ENCODE peak calls at places on chromosomes 2 and 18, in nine cellular contexts. One of them, this sample, is unnamed.

GRCh38 chr2:120732506-120733237 is 3.0 kb upstream of the GLI2 start:
- DNase-seq in ovary: peak; percentile 28
- DNase-seq in esophagus muscularis mucosa: peak; percentile 75
- DNase-seq in IMR-90: no peak
- DNase-seq in adrenal gland: no peak
- DNase-seq in right lobe of liver: no peak
- DNase-seq in A549: no peak
- DNase-seq in prostate gland: no peak
- DNase-seq in uterus: no peak
- DNase-seq in this sample: no peak

GRCh38 chr18:50058731-50059130 is 136.2 kb downstream of the MYO5B start:
- DNase-seq in esophagus muscularis mucosa: no peak
- DNase-seq in uterus: no peak
- DNase-seq in right lobe of liver: no peak
- DNase-seq in IMR-90: no peak
- DNase-seq in A549: no peak
- DNase-seq in ovary: no peak
- DNase-seq in adrenal gland: no peak
- DNase-seq in prostate gland: no peak
- DNase-seq in this sample: no peak

GRCh38 chr2:36425771-36426340 is 70.3 kb downstream of the CRIM1 start:
- DNase-seq in ovary: no peak
- DNase-seq in esophagus muscularis mucosa: no peak
- DNase-seq in IMR-90: no peak
- DNase-seq in right lobe of liver: no peak
- DNase-seq in prostate gland: no peak
- DNase-seq in A549: no peak
- DNase-seq in uterus: no peak
- DNase-seq in adrenal gland: no peak
- DNase-seq in this sample: no peak

GRCh38 chr2:112985090-112985489 is 7.3 kb downstream of the IL36G start:
- DNase-seq in uterus: no peak
- DNase-seq in IMR-90: no peak
- DNase-seq in right lobe of liver: no peak
- DNase-seq in esophagus muscularis mucosa: no peak
- DNase-seq in A549: no peak
- DNase-seq in prostate gland: no peak
- DNase-seq in adrenal gland: no peak
- DNase-seq in ovary: no peak
- DNase-seq in this sample: no peak

GRCh38 chr2:10132043-10132575 is 9.6 kb downstream of the RRM2 start:
- DNase-seq in esophagus muscularis mucosa: no peak
- DNase-seq in right lobe of liver: no peak
- DNase-seq in IMR-90: no peak
- DNase-seq in ovary: no peak
- DNase-seq in A549: no peak
- DNase-seq in prostate gland: no peak
- DNase-seq in uterus: no peak
- DNase-seq in adrenal gland: no peak
- DNase-seq in this sample: no peak

GRCh38 chr2:241273552-241273988 is 41.9 kb downstream of the HDLBP start:
- DNase-seq in adrenal gland: no peak
- DNase-seq in IMR-90: no peak
- DNase-seq in right lobe of liver: no peak
- DNase-seq in A549: no peak
- DNase-seq in ovary: no peak
- DNase-seq in uterus: no peak
- DNase-seq in esophagus muscularis mucosa: peak; percentile 72
- DNase-seq in prostate gland: no peak
- DNase-seq in this sample: no peak

GRCh38 chr2:75556679-75557366 is 3.9 kb downstream of the EVA1A start:
- DNase-seq in A549: no peak
- DNase-seq in IMR-90: peak; percentile 37
- DNase-seq in uterus: no peak
- DNase-seq in esophagus muscularis mucosa: peak; percentile 83
- DNase-seq in prostate gland: no peak
- DNase-seq in adrenal gland: no peak
- DNase-seq in right lobe of liver: no peak
- DNase-seq in ovary: no peak
- DNase-seq in this sample: no peak

GRCh38 chr2:240292622-240293021 is 142.8 kb upstream of the GPC1 start:
- DNase-seq in adrenal gland: no peak
- DNase-seq in esophagus muscularis mucosa: peak; percentile 72
- DNase-seq in prostate gland: no peak
- DNase-seq in ovary: no peak
- DNase-seq in IMR-90: no peak
- DNase-seq in right lobe of liver: no peak
- DNase-seq in A549: no peak
- DNase-seq in uterus: no peak
- DNase-seq in this sample: no peak

GRCh38 chr2:232332940-232333259 is 45.7 kb upstream of the ALPP start:
- DNase-seq in IMR-90: no peak
- DNase-seq in ovary: no peak
- DNase-seq in esophagus muscularis mucosa: no peak
- DNase-seq in adrenal gland: no peak
- DNase-seq in A549: no peak
- DNase-seq in uterus: no peak
- DNase-seq in right lobe of liver: peak; percentile 41
- DNase-seq in prostate gland: no peak
- DNase-seq in this sample: no peak

GRCh38 chr2:195612515-195613495 is 44.2 kb upstream of the SLC39A10 start:
- DNase-seq in A549: peak; percentile 61
- DNase-seq in adrenal gland: no peak
- DNase-seq in prostate gland: no peak
- DNase-seq in right lobe of liver: no peak
- DNase-seq in IMR-90: peak; percentile 82
- DNase-seq in ovary: no peak
- DNase-seq in esophagus muscularis mucosa: no peak
- DNase-seq in uterus: no peak
- DNase-seq in this sample: no peak

GRCh38 chr2:52955079-52955478 is 812.5 kb upstream of the CHAC2 start:
- DNase-seq in adrenal gland: no peak
- DNase-seq in esophagus muscularis mucosa: no peak
- DNase-seq in A549: no peak
- DNase-seq in IMR-90: no peak
- DNase-seq in uterus: no peak
- DNase-seq in prostate gland: no peak
- DNase-seq in ovary: no peak
- DNase-seq in right lobe of liver: no peak
- DNase-seq in this sample: no peak

GRCh38 chr2:239275037-239275685 is 125.7 kb downstream of the HDAC4 start:
- DNase-seq in A549: peak; percentile 97
- DNase-seq in IMR-90: peak; percentile 98
- DNase-seq in ovary: peak; percentile 72
- DNase-seq in prostate gland: peak; percentile 47
- DNase-seq in esophagus muscularis mucosa: no peak
- DNase-seq in right lobe of liver: no peak
- DNase-seq in adrenal gland: peak; percentile 78
- DNase-seq in uterus: peak; percentile 65
- DNase-seq in this sample: peak; percentile 91

GRCh38 chr2:119283873-119284331 is 60.3 kb downstream of the STEAP3 start:
- DNase-seq in uterus: no peak
- DNase-seq in right lobe of liver: peak; percentile 81
- DNase-seq in ovary: no peak
- DNase-seq in IMR-90: peak; percentile 80
- DNase-seq in esophagus muscularis mucosa: peak; percentile 91
- DNase-seq in prostate gland: peak; percentile 95
- DNase-seq in adrenal gland: peak; percentile 51
- DNase-seq in A549: no peak
- DNase-seq in this sample: no peak

GRCh38 chr2:64062840-64063239 is 43.6 kb upstream of the VPS54 start:
- DNase-seq in prostate gland: no peak
- DNase-seq in right lobe of liver: no peak
- DNase-seq in A549: peak; percentile 31
- DNase-seq in adrenal gland: no peak
- DNase-seq in ovary: no peak
- DNase-seq in uterus: no peak
- DNase-seq in esophagus muscularis mucosa: no peak
- DNase-seq in IMR-90: peak; percentile 82
- DNase-seq in this sample: no peak

GRCh38 chr2:170554278-170554955 is 160.7 kb upstream of the SP5 start:
- DNase-seq in IMR-90: no peak
- DNase-seq in uterus: peak; percentile 66
- DNase-seq in ovary: peak; percentile 42
- DNase-seq in adrenal gland: peak; percentile 24
- DNase-seq in right lobe of liver: peak; percentile 78
- DNase-seq in prostate gland: peak; percentile 54
- DNase-seq in esophagus muscularis mucosa: no peak
- DNase-seq in A549: no peak
- DNase-seq in this sample: no peak

GRCh38 chr18:3014501-3015202 is 1.7 kb upstream of the LPIN2 start:
- DNase-seq in adrenal gland: no peak
- DNase-seq in A549: no peak
- DNase-seq in prostate gland: no peak
- DNase-seq in IMR-90: no peak
- DNase-seq in right lobe of liver: no peak
- DNase-seq in esophagus muscularis mucosa: no peak
- DNase-seq in ovary: no peak
- DNase-seq in uterus: no peak
- DNase-seq in this sample: no peak

GRCh38 chr18:3012920-3013810 is at the start of gene LPIN2:
- DNase-seq in IMR-90: peak; percentile 96
- DNase-seq in esophagus muscularis mucosa: peak; percentile 99
- DNase-seq in A549: peak; percentile 92
- DNase-seq in ovary: peak; percentile 100
- DNase-seq in right lobe of liver: peak; percentile 100
- DNase-seq in prostate gland: peak; percentile 95
- DNase-seq in adrenal gland: peak; percentile 100
- DNase-seq in uterus: peak; percentile 99
- DNase-seq in this sample: peak; percentile 96

GRCh38 chr18:3016584-3017292 is 3.8 kb upstream of the LPIN2 start:
- DNase-seq in IMR-90: no peak
- DNase-seq in right lobe of liver: no peak
- DNase-seq in ovary: no peak
- DNase-seq in esophagus muscularis mucosa: no peak
- DNase-seq in adrenal gland: no peak
- DNase-seq in uterus: no peak
- DNase-seq in prostate gland: no peak
- DNase-seq in A549: no peak
- DNase-seq in this sample: peak; percentile 45

GRCh38 chr18:3015851-3016250 is 2.9 kb upstream of the LPIN2 start:
- DNase-seq in ovary: no peak
- DNase-seq in IMR-90: no peak
- DNase-seq in adrenal gland: no peak
- DNase-seq in esophagus muscularis mucosa: no peak
- DNase-seq in uterus: no peak
- DNase-seq in prostate gland: no peak
- DNase-seq in right lobe of liver: no peak
- DNase-seq in A549: no peak
- DNase-seq in this sample: no peak

GRCh38 chr18:3015203-3015590 is 2.3 kb upstream of the LPIN2 start:
- DNase-seq in adrenal gland: no peak
- DNase-seq in right lobe of liver: no peak
- DNase-seq in A549: peak; percentile 52
- DNase-seq in ovary: peak; percentile 42
- DNase-seq in esophagus muscularis mucosa: no peak
- DNase-seq in prostate gland: no peak
- DNase-seq in uterus: peak; percentile 39
- DNase-seq in IMR-90: peak; percentile 84
- DNase-seq in this sample: no peak
- H3K4me3 ChIP-seq in adrenal gland: no peak overlapping the region
- H3K4me3 ChIP-seq in right lobe of liver: no peak overlapping the region
- H3K4me3 ChIP-seq in A549: no peak overlapping the region
- H3K4me3 ChIP-seq in ovary: no peak overlapping the region
- H3K4me3 ChIP-seq in esophagus muscularis mucosa: no peak overlapping the region
- H3K4me3 ChIP-seq in prostate gland: no peak overlapping the region
- H3K4me3 ChIP-seq in uterus: no peak overlapping the region
- H3K4me3 ChIP-seq in IMR-90: no peak overlapping the region
- H3K4me3 ChIP-seq in this sample: no peak overlapping the region

GRCh38 chr2:190987938-190988337 is 26.0 kb downstream of the STAT1 start:
- DNase-seq in uterus: no peak
- DNase-seq in prostate gland: no peak
- DNase-seq in A549: no peak
- DNase-seq in esophagus muscularis mucosa: no peak
- DNase-seq in right lobe of liver: no peak
- DNase-seq in ovary: no peak
- DNase-seq in adrenal gland: no peak
- DNase-seq in IMR-90: no peak
- DNase-seq in this sample: no peak
- TF ChIP-seq POLR2A in uterus: no peak
- TF ChIP-seq POLR2A in prostate gland: no peak
- TF ChIP-seq POLR2A in A549: no peak
- TF ChIP-seq POLR2A in esophagus muscularis mucosa: no peak
- TF ChIP-seq POLR2A in right lobe of liver: no peak
- TF ChIP-seq POLR2A in ovary: no peak
- TF ChIP-seq POLR2A in adrenal gland: no peak
- TF ChIP-seq POLR2A in IMR-90: no peak
- TF ChIP-seq POLR2A in this sample: no peak

DNA sequence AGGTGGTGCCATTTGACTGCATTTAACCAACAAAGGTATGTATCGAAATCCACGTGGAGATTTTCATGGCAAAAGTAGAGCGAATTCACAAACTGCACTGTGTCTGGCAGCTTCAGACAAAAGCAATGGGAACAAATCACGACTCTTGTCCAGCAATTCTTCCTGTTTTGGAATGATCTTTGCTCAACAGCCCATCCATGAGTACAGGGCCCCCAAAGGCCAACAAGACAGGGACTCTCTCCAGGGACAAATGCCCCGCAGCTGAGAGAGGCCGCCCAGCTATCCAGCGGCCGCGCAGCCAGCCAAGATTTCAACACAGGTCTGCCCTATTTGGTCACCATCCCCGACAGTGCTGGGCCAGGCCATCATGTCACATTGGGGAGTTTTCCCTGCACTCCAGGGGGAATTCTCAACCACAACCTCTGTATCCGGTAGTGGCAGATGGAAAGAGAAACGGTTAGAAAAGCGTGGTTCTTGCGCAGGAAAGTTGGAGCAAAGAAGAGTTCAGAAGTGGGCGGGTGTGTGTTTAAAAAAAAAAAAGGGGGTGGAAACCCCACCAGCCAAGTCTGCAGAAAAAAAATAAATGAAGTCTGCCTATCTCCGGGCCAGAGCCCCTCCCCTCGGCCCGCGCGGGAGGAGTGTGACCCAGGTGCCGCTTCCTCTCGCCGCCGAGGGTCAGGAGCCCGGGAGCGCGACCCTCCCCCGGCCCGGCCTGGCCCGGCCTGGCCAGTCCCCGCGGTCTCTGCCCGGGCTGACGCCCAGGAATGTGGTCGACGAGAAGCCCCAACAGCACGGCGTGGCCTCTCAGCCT is at the start of gene GYPC:
- DNase-seq in right lobe of liver: peak; percentile 78
- DNase-seq in adrenal gland: peak; percentile 71
- DNase-seq in ovary: peak; percentile 77
- DNase-seq in esophagus muscularis mucosa: no peak
- DNase-seq in prostate gland: no peak
- DNase-seq in A549: no peak
- DNase-seq in uterus: peak; percentile 74
- DNase-seq in IMR-90: peak; percentile 82
- DNase-seq in this sample: peak; percentile 65
- H3K4me3 ChIP-seq in right lobe of liver: peak within 1 kb of the TSS; percentile 52
- H3K4me3 ChIP-seq in adrenal gland: peak within 1 kb of the TSS; percentile 73
- H3K4me3 ChIP-seq in ovary: peak within 1 kb of the TSS; percentile 74
- H3K4me3 ChIP-seq in esophagus muscularis mucosa: peak within 1 kb of the TSS; percentile 79
- H3K4me3 ChIP-seq in prostate gland: peak within 1 kb of the TSS; percentile 56
- H3K4me3 ChIP-seq in A549: no peak within 1 kb of the TSS
- H3K4me3 ChIP-seq in uterus: peak within 1 kb of the TSS; percentile 65
- H3K4me3 ChIP-seq in IMR-90: peak within 1 kb of the TSS; percentile 48
- H3K4me3 ChIP-seq in this sample: peak within 1 kb of the TSS; percentile 75

DNA sequence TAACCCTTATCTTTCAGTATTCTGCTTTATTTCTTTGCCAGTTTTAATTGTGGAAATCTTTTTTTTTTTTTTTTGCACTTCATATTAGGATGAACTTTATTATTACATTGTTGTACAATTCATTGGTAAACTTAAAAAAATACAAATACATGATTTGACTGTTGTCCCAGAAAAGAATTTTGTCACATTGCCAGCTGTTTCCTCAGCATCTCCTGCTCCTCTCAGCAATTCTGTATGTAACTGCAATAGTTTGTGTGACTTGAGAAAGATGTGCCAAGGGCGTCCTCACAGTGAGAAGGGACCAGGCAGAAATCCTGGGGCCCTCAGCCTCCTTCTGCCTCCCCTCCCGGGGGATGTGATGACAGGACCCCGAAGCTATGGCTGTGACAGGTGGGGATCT is 254.4 kb downstream of the NBAS start:
- DNase-seq in adrenal gland: no peak
- DNase-seq in esophagus muscularis mucosa: no peak
- DNase-seq in prostate gland: no peak
- DNase-seq in A549: no peak
- DNase-seq in uterus: no peak
- DNase-seq in right lobe of liver: no peak
- DNase-seq in IMR-90: no peak
- DNase-seq in ovary: no peak
- DNase-seq in this sample: no peak
- TF ChIP-seq POLR2A in adrenal gland: no peak
- TF ChIP-seq POLR2A in esophagus muscularis mucosa: no peak
- TF ChIP-seq POLR2A in prostate gland: no peak
- TF ChIP-seq POLR2A in A549: no peak
- TF ChIP-seq POLR2A in uterus: no peak
- TF ChIP-seq POLR2A in right lobe of liver: no peak
- TF ChIP-seq POLR2A in IMR-90: no peak
- TF ChIP-seq POLR2A in ovary: no peak
- TF ChIP-seq POLR2A in this sample: no peak

This sample was measured in Peyer's patch.